ENCODE peak calls at places on chromosome X, in ten cellular contexts. F is tibial nerve, I is heart left ventricle, R is IMR-90, E is Peyer's patch, C is GM12878, L is breast epithelium, Q is HepG2, N is body of pancreas, S is adrenal gland. K is an unnamed sample.

GRCh38 chrX:137982791-137983190 is 416.9 kb downstream of the ZIC3 start:
- DNase-seq in L (no peak), C (no peak), F (no peak), N (no peak), I (no peak), S (no peak), Q (no peak), R (no peak), E (no peak), K (no peak)

GRCh38 chrX:3191186-3191585 is 149.9 kb downstream of the ARSF start:
- DNase-seq in L (no peak), F (no peak), I (no peak), E (no peak), C (no peak), R (peak; percentile 9), N (no peak), Q (no peak), S (no peak), K (no peak)

GRCh38 chrX:146755214-146755613 is 54.4 kb upstream of the CXorf51B start:
- DNase-seq in E (no peak), S (no peak), R (no peak), F (no peak), Q (no peak), C (no peak), N (no peak), I (no peak), L (no peak), K (no peak)

GRCh38 chrX:14398725-14399124 is 130.6 kb upstream of the GLRA2 start:
- DNase-seq in N (no peak), R (no peak), F (no peak), S (peak; percentile 46), Q (no peak), L (no peak), C (no peak), I (no peak), E (peak; percentile 57), K (no peak)

GRCh38 chrX:97672138-97672537 is 788.4 kb downstream of the RPA4 start:
- DNase-seq in N (peak; percentile 46), F (no peak), L (no peak), I (no peak), Q (no peak), C (no peak), R (no peak), S (peak; percentile 62), E (no peak), K (no peak)

GRCh38 chrX:1870421-1870820 is 255.6 kb downstream of the ASMT start:
- DNase-seq in I (no peak), C (no peak), Q (no peak), N (no peak), E (no peak), F (no peak), R (no peak), S (no peak), L (no peak), K (no peak)

GRCh38 chrX:12779534-12779933 is 11.7 kb upstream of the PRPS2 start:
- DNase-seq in R (no peak), N (peak; percentile 50), L (no peak), Q (peak; percentile 37), C (no peak), E (no peak), F (no peak), S (no peak), I (no peak), K (no peak)

GRCh38 chrX:139831689-139832456 is 101.0 kb downstream of the ATP11C start:
- DNase-seq in C (no peak), L (no peak), N (peak; percentile 15), I (no peak), R (peak; percentile 70), Q (no peak), E (no peak), S (no peak), F (peak; percentile 33), K (no peak)

GRCh38 chrX:13996650-13997049 is 33.0 kb downstream of the GEMIN8 start:
- DNase-seq in C (no peak), I (no peak), R (no peak), N (no peak), F (no peak), Q (no peak), S (no peak), L (no peak), E (no peak), K (no peak)

GRCh38 chrX:110346681-110347080 is 12.0 kb upstream of the RTL9 start:
- DNase-seq in F (no peak), C (no peak), Q (no peak), I (peak; percentile 30), R (no peak), N (peak; percentile 33), E (no peak), L (no peak), S (no peak), K (no peak)

GRCh38 chrX:7146703-7147430 is 645 bp upstream of the STS start:
- DNase-seq in S (no peak), C (no peak), F (peak; percentile 5), Q (no peak), I (no peak), R (no peak), L (no peak), N (peak; percentile 40), E (no peak), K (peak; percentile 71)

GRCh38 chrX:7146026-7146702 is 1.3 kb upstream of the STS start:
- DNase-seq in F (no peak), E (no peak), L (no peak), Q (no peak), N (no peak), C (no peak), S (no peak), R (no peak), I (no peak), K (no peak)

GRCh38 chrX:7144126-7144525 is 3.4 kb upstream of the STS start:
- DNase-seq in R (no peak), S (no peak), N (no peak), F (no peak), C (no peak), Q (no peak), E (no peak), I (no peak), L (no peak), K (no peak)

GRCh38 chrX:7147431-7147977 is at the start of gene STS:
- DNase-seq in R (peak; percentile 14), I (peak; percentile 68), E (peak; percentile 76), Q (no peak), S (peak; percentile 61), C (no peak), L (no peak), N (peak; percentile 55), F (peak; percentile 4), K (no peak)

DNA sequence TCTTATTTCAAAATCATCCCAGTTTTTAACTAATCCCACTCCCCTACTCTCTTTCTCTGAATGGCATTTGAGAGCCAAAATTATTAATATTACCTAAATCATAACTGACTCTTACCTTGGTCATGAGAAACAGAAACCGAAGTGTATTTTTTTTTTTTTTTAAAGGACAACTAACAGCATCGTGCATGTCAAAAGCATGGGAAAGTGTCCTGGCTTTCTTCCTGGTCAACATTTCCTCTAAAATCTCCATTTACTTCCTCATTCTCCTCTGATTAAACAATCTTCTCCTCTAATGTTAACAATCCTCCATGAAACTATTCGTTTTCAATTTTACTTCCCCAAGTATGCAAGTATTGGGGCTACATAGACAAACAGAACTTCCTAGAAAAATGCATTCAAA is 2.1 kb upstream of the STS start:
- DNase-seq in N (no peak), Q (no peak), E (no peak), S (no peak), L (no peak), R (peak; percentile 34), I (no peak), F (no peak), C (no peak), K (no peak)
- H3K27ac ChIP-seq in N (peak overlapping the region; percentile 92), Q (no peak overlapping the region), E (peak overlapping the region; percentile 26), S (no peak overlapping the region), L (peak overlapping the region; percentile 48), R (no peak overlapping the region), I (no peak overlapping the region), F (peak overlapping the region; percentile 19), C (no peak overlapping the region), K (no peak overlapping the region)

DNA sequence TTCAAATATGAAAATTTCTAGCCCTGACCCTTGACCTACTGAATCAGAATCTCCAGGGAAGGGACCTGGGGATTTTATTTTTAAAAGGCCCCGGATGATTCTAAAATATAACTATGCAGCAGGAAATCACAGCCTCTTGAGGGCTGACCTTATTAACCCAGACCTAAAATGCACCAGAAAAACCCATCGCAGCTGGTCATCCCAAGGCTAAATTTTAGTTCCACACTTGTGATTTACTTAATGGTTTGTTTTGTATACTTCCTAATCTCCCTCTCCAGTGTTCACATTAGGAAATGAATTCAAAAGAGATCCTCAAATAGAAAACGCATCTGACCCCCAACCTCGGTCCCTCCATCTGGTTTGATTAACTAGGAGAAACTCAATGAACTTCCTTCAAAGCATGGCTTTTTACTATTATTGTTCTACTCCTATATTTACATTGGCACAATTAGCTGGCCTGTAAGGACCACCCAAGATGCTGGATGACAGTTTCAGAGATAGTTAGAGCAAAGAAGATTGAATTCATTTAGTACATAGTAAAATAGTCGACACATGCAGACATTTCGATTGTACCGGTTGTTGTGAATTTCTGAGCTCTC is 147.8 kb upstream of the MED14 start:
- DNase-seq in F (no peak), I (no peak), N (no peak), Q (no peak), S (no peak), L (no peak), R (no peak), E (no peak), C (no peak), K (no peak)
- TF ChIP-seq POLR2A in F (no peak), I (no peak), N (no peak), Q (no peak), S (no peak), L (no peak), R (no peak), E (no peak), C (no peak), K (no peak)

DNA sequence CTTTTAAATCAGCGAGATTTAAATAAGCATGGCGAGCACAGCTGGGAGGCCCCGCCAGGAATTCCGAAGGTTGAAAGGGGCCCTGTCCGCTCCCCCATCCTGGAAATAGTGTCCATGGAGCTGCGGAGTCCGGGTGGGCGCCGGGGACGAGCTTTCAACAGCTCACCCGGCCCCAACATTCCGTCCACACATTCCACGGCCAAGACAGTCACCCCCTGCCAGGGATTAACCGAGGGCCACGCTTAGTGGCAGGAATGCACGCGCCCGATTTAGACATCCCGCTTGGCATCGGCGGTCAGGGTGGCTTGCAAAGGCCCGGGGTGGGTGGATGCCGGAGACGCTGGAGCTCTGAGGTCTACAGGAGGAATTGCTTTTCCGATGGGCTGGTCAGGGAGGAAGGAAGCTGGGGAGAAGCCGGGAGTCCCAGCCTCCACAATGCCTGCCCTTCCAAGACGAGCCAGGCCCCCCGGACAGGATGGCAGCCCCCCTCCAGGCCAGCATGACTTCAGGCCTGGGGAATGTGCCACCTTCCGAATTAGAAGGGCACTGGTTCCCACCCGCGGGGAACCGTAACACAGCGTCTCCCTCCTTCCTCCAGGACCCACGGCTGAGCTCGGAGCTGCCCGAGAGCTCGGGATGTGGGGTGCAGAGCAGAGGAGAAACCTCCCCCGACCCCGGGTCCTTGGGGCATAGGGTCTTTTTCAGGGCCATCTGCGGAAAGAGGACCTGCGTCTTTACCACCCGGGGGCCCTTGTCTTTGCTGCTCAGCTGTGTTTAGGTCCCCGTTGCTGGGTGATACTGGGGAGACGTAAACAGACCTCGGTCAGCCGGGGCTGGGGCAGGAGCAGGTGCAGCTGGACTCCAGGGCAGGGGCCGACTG is 26.9 kb upstream of the PPP2R3B start:
- DNase-seq in R (peak; percentile 9), C (no peak), F (no peak), I (peak; percentile 78), L (no peak), N (no peak), S (no peak), Q (no peak), E (no peak), K (no peak)
- H3K27ac ChIP-seq in R (no peak overlapping the region), C (no peak overlapping the region), F (no peak overlapping the region), I (peak overlapping the region; percentile 93), L (no peak overlapping the region), N (no peak overlapping the region), S (no peak overlapping the region), Q (no peak overlapping the region), E (no peak overlapping the region), K (peak overlapping the region; percentile 39)

GRCh38 chrX:15674514-15674898 is 9.9 kb upstream of the CLTRN start:
- DNase-seq in C (peak; percentile 94), S (peak; percentile 98), R (peak; percentile 96), N (peak; percentile 99), L (peak; percentile 87), F (peak; percentile 86), I (peak; percentile 92), E (peak; percentile 99), Q (peak; percentile 91), K (peak; percentile 95)
- TF ChIP-seq POLR2A in C (no peak), S (no peak), R (no peak), N (no peak), L (no peak), F (no peak), I (no peak), E (peak; percentile 20), Q (peak; percentile 67), K (no peak)